ENCODE peak calls at places on chromosomes 11 and 22, in four cellular contexts. P is fibroblast of mammary gland, K is foreskin keratinocyte, B is mammary epithelial cell. Q is an unnamed sample.

GRCh38 chr22:48592931-48593330 is 1234.7 kb downstream of the BRD1 start:
- DNase-seq in P (no peak), K (no peak), B (no peak), Q (no peak)

GRCh38 chr22:50726643-50727340 is 11.2 kb upstream of the ACR start:
- DNase-seq in P (no peak), K (no peak), B (no peak), Q (no peak)

GRCh38 chr11:35487532-35488078 is 37.8 kb downstream of the PAMR1 start:
- DNase-seq in P (peak), K (peak), B (no peak), Q (peak)

GRCh38 chr11:128856241-128856640 is 10.9 kb downstream of the KCNJ1 start:
- DNase-seq in P (no peak), K (no peak), B (no peak), Q (no peak)

GRCh38 chr22:35553341-35553740 is 12.7 kb downstream of the RASD2 start:
- DNase-seq in P (no peak), K (no peak), B (no peak), Q (no peak)

GRCh38 chr11:19995131-19995530 is 165.1 kb downstream of the DBX1 start:
- DNase-seq in P (peak), K (peak), B (peak), Q (peak)

GRCh38 chr11:110198031-110198729 is 98.2 kb downstream of the RDX start:
- DNase-seq in P (peak), K (no peak), B (peak), Q (no peak)

GRCh38 chr22:50306753-50307749 is at the start of gene PLXNB2:
- DNase-seq in P (peak), K (no peak), B (peak), Q (peak)

GRCh38 chr22:27551402-27551801 is 250.2 kb downstream of the MN1 start:
- DNase-seq in P (no peak), K (no peak), B (no peak), Q (no peak)

GRCh38 chr11:88050247-88050646 is 125.0 kb downstream of the RAB38 start:
- DNase-seq in P (no peak), K (peak), B (peak), Q (no peak)

GRCh38 chr11:86802601-86803051 is 2.3 kb downstream of the PRSS23 start:
- DNase-seq in P (peak), K (peak), B (peak), Q (peak)

GRCh38 chr11:12680246-12680939 is 6.2 kb downstream of the TEAD1 start:
- DNase-seq in P (peak), K (peak), B (peak), Q (peak)

GRCh38 chr22:37403267-37403960 is 23.9 kb downstream of the ELFN2 start:
- DNase-seq in P (no peak), K (no peak), B (no peak), Q (no peak)

GRCh38 chr11:12200359-12201015 is 90.1 kb downstream of the MICAL2 start:
- DNase-seq in P (peak), K (peak), B (peak), Q (no peak)

GRCh38 chr11:120399312-120399711 is 63.1 kb downstream of the ARHGEF12 start:
- DNase-seq in P (peak), K (peak), B (no peak), Q (no peak)

GRCh38 chr11:14969922-14970323 is 2.2 kb downstream of the CALCA start:
- DNase-seq in P (peak), K (peak), B (no peak), Q (peak)

GRCh38 chr11:3203221-3204043 is 15.2 kb downstream of the MRGPRG start:
- DNase-seq in P (no peak), K (no peak), B (peak), Q (peak)

GRCh38 chr11:81070948-81071347 is 1630.1 kb upstream of the TENM4 start:
- DNase-seq in P (no peak), K (no peak), B (no peak), Q (no peak)

GRCh38 chr22:31278643-31279326 is 13.5 kb downstream of the PIK3IP1 start:
- DNase-seq in P (no peak), K (no peak), B (no peak), Q (no peak)

GRCh38 chr11:120028181-120028935 is 109.6 kb downstream of the TRIM29 start:
- DNase-seq in P (no peak), K (no peak), B (no peak), Q (no peak)

GRCh38 chr11:117226388-117227385 is 5.2 kb downstream of the PCSK7 start:
- DNase-seq in P (peak), K (peak), B (peak), Q (peak)

GRCh38 chr11:5807580-5807979 is 1.1 kb upstream of the OR52N2 start:
- DNase-seq in P (no peak), K (no peak), B (no peak), Q (no peak)

GRCh38 chr11:119747868-119748660 is 19.1 kb upstream of the NECTIN1 start:
- DNase-seq in P (no peak), K (peak), B (no peak), Q (no peak)

GRCh38 chr11:57501951-57502350 is 13.6 kb downstream of the SLC43A1 start:
- DNase-seq in P (no peak), K (no peak), B (no peak), Q (no peak)

GRCh38 chr11:57502870-57503269 is 12.6 kb downstream of the SLC43A1 start:
- DNase-seq in P (no peak), K (no peak), B (no peak), Q (no peak)

GRCh38 chr11:57500526-57500925 is 15.0 kb downstream of the SLC43A1 start:
- DNase-seq in P (no peak), K (no peak), B (no peak), Q (no peak)

GRCh38 chr11:57500926-57501325 is 14.6 kb downstream of the SLC43A1 start:
- DNase-seq in P (no peak), K (no peak), B (no peak), Q (no peak)

DNA sequence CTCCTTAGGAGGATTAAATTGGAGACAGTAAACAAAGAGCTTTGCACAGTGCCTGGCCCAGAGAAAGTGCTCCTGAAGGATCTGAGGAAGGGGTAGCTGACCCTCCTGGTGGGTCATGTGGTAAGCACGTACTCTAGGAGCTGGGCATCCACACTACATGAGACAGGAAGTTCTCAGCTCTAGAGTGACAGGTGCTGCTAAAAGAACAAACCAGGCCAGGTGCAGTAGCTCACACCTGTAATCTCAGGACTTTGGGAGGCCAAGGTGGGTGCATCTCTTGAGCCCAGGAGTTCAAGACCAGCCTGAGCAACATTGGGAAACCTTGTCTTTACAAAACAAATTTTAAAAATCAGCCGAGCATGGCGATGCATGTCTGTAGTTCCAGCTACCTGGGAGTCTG is 13.1 kb downstream of the SLC43A1 start:
- DNase-seq in P (no peak), K (no peak), B (no peak), Q (no peak)
- TF ChIP-seq CTCF in P (no peak), K (no peak), B (no peak), Q (no peak)

GRCh38 chr22:23566716-23567475 is 13.2 kb downstream of the IGLL1 start:
- DNase-seq in P (no peak), K (no peak), B (no peak), Q (no peak)

GRCh38 chr22:23564276-23564675 is 15.8 kb downstream of the IGLL1 start:
- DNase-seq in P (no peak), K (no peak), B (no peak), Q (no peak)

GRCh38 chr22:23563111-23563510 is 17.0 kb downstream of the IGLL1 start:
- DNase-seq in P (no peak), K (no peak), B (no peak), Q (no peak)

GRCh38 chr22:23565288-23565941 is 14.7 kb downstream of the IGLL1 start:
- DNase-seq in P (peak), K (no peak), B (no peak), Q (peak)

GRCh38 chr22:23565942-23566715 is 14.0 kb downstream of the IGLL1 start:
- DNase-seq in P (no peak), K (no peak), B (no peak), Q (peak)
- TF ChIP-seq CTCF in P (no peak), K (no peak), B (no peak), Q (no peak)

GRCh38 chr22:19960491-19961200 is 19.0 kb upstream of the TXNRD2 start:
- DNase-seq in P (no peak), K (no peak), B (no peak), Q (no peak)

GRCh38 chr22:19961201-19961580 is 19.6 kb upstream of the TXNRD2 start:
- DNase-seq in P (no peak), K (no peak), B (no peak), Q (no peak)

GRCh38 chr22:19959043-19959586 is 17.5 kb upstream of the TXNRD2 start:
- DNase-seq in P (peak), K (peak), B (no peak), Q (peak)

GRCh38 chr22:19958083-19959042 is 16.7 kb upstream of the TXNRD2 start:
- DNase-seq in P (peak), K (peak), B (no peak), Q (no peak)

GRCh38 chr22:19959587-19960490 is 18.2 kb upstream of the TXNRD2 start:
- DNase-seq in P (no peak), K (no peak), B (no peak), Q (no peak)
- TF ChIP-seq CTCF in P (no peak), K (no peak), B (no peak), Q (no peak)

GRCh38 chr11:115961168-115962003 is 457.2 kb upstream of the CADM1 start:
- DNase-seq in P (no peak), K (no peak), B (no peak), Q (no peak)

GRCh38 chr11:115963170-115963569 is 459.0 kb upstream of the CADM1 start:
- DNase-seq in P (no peak), K (no peak), B (no peak), Q (no peak)

GRCh38 chr11:115959098-115959497 is 454.9 kb upstream of the CADM1 start:
- DNase-seq in P (no peak), K (no peak), B (no peak), Q (no peak)

GRCh38 chr11:115964091-115964490 is 459.9 kb upstream of the CADM1 start:
- DNase-seq in P (no peak), K (no peak), B (no peak), Q (no peak)

DNA sequence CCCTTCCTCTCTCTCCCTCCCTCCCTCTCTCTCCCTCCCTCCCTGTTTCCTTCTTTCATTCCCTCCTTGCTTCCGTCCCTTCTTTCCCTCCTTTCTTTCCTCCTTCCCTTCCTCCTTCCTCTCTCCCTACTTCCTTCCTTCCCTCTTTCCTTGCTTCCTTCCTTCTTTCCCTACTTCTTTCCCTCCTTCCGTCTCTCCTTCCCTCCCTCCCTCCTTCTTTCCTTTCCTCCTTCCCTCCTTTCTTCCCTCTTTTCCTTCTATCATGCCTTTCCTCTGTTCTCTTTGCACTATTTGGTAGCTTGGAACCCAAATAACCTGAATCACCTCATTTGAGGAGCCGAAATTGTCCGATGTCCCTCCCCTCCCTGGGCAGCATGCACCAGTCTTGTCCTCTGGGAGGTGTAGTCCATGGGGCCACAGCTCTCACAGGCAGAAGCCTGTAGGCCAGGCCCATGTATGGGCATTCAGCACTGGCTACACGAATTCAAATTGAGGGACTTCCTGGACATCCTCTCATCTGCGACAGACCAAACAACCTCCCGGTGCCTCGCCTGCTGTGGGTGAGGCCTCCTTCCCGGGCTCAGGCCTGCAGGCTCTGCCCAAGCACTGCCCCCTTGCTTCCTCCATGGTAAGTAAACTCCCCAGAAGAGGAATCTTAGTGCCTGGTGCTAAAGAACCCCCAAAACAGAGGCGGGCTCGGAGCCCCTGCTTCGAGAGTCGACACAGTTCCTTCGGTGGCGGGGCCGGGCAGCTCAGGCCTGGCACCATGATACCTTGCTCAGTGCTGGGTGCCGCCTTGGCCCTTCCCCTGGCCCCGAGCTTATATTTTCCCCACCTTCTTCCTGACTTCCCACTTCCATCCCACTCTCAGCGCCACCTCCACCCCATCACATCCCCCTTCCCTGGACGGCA is 454.1 kb upstream of the CADM1 start:
- DNase-seq in P (no peak), K (no peak), B (no peak), Q (no peak)
- TF ChIP-seq CTCF in P (no peak), K (no peak), B (no peak), Q (no peak)

GRCh38 chr11:36713715-36714114 is 115.7 kb upstream of the RAG2 start:
- DNase-seq in P (no peak), K (no peak), B (no peak), Q (no peak)

DNA sequence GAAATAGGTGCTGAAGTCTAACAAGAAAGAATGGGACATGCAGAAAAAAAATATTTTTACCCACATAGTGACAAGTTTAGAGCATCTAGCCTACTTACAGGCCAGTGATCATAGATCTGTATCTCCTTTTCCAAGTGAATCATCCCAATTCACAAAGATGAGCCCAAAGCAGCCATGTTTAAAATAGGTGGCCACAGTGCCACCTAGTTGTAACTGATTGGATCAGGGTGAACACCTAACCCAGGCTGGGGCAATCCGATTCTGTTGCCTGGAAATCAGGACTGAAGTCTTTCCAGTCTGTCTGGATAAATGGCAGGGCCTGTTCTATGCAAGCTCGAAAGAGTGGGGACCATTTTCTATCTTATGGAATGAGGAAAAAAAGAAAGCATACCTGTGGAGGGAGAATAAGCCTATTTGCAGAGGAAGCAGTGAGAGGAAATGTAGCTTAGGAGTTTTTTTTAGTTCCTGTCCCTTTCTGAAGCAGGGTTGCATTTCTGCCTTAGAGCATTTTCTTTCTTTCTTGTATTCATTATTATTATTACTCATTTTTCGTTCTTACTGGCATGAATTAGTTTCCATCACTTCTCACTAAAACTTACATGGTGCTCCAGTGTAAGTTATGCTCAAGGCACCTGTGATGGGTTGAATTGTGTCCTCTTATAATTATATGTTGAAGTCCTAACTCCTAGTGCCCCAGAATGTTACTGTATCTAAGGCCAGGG is 113.2 kb upstream of the RAG2 start:
- DNase-seq in P (no peak), K (no peak), B (peak), Q (no peak)
- TF ChIP-seq CTCF in P (no peak), K (peak), B (peak), Q (no peak)

Q was measured in Calu3.